ENCODE peak calls at places on chromosomes 3 and 15, in ten cellular contexts. D, Z, Y, V, L, U, F, T, P and H are unnamed samples.

GRCh38 chr3:125375950-125376679 is 990 bp upstream of the ZNF148 start:
- DNase-seq in D (no peak), Z (peak), Y (no peak), V (peak), L (peak), U (no peak), F (no peak), T (no peak), P (no peak), H (no peak)

GRCh38 chr3:73086071-73086494 is 24.6 kb downstream of the EBLN2 start:
- DNase-seq in D (peak), Z (peak), Y (peak), V (no peak), L (peak), U (peak), F (peak), T (no peak), P (no peak), H (no peak)

GRCh38 chr15:89383635-89384604 is 49.3 kb upstream of the POLG start:
- DNase-seq in D (peak), Z (peak), Y (no peak), V (peak), L (peak), U (peak), F (peak), T (peak), P (peak), H (no peak)

GRCh38 chr3:181952221-181952620 is 240.5 kb downstream of the SOX2 start:
- DNase-seq in D (peak), Z (peak), Y (no peak), V (no peak), L (no peak), U (no peak), F (no peak), T (no peak), P (no peak), H (no peak)

GRCh38 chr3:12194209-12194608 is 35.5 kb upstream of the TIMP4 start:
- DNase-seq in D (peak), Z (peak), Y (no peak), V (no peak), L (peak), U (no peak), F (peak), T (no peak), P (no peak), H (no peak)

GRCh38 chr3:4707324-4707723 is 214.2 kb downstream of the ITPR1 start:
- DNase-seq in D (no peak), Z (no peak), Y (no peak), V (no peak), L (no peak), U (no peak), F (no peak), T (no peak), P (no peak), H (no peak)

GRCh38 chr15:75597667-75598341 is 18.7 kb upstream of the PTPN9 start:
- DNase-seq in D (no peak), Z (no peak), Y (peak), V (no peak), L (no peak), U (no peak), F (no peak), T (no peak), P (no peak), H (no peak)

GRCh38 chr3:136516095-136516494 is 236.1 kb downstream of the STAG1 start:
- DNase-seq in D (no peak), Z (no peak), Y (no peak), V (no peak), L (no peak), U (no peak), F (no peak), T (no peak), P (no peak), H (no peak)

GRCh38 chr3:132726341-132726823 is 4.2 kb upstream of the NPHP3 start:
- DNase-seq in D (peak), Z (peak), Y (no peak), V (peak), L (peak), U (no peak), F (peak), T (peak), P (no peak), H (no peak)

GRCh38 chr3:128237348-128238099 is 84.2 kb downstream of the EEFSEC start:
- DNase-seq in D (no peak), Z (no peak), Y (no peak), V (no peak), L (no peak), U (no peak), F (no peak), T (no peak), P (no peak), H (no peak)

GRCh38 chr3:85159376-85159775 is 200.6 kb downstream of the CADM2 start:
- DNase-seq in D (no peak), Z (peak), Y (no peak), V (no peak), L (peak), U (no peak), F (no peak), T (no peak), P (no peak), H (no peak)

GRCh38 chr3:50339485-50340196 is 995 bp downstream of the RASSF1 start:
- DNase-seq in D (no peak), Z (no peak), Y (no peak), V (no peak), L (peak), U (no peak), F (no peak), T (no peak), P (no peak), H (no peak)

GRCh38 chr15:57138260-57138895 is 219.9 kb downstream of the TCF12 start:
- DNase-seq in D (peak), Z (peak), Y (peak), V (peak), L (peak), U (no peak), F (peak), T (peak), P (no peak), H (no peak)

GRCh38 chr15:31255732-31256384 is 70.8 kb upstream of the KLF13 start:
- DNase-seq in D (no peak), Z (no peak), Y (no peak), V (no peak), L (no peak), U (no peak), F (no peak), T (no peak), P (no peak), H (no peak)

GRCh38 chr15:83092309-83092976 is 15.0 kb upstream of the TM6SF1 start:
- DNase-seq in D (no peak), Z (peak), Y (peak), V (no peak), L (peak), U (peak), F (peak), T (no peak), P (no peak), H (no peak)

GRCh38 chr3:17478673-17479072 is 263.8 kb downstream of the TBC1D5 start:
- DNase-seq in D (peak), Z (peak), Y (no peak), V (no peak), L (peak), U (no peak), F (peak), T (no peak), P (no peak), H (no peak)

GRCh38 chr15:84631706-84632272 is 22.3 kb downstream of the WDR73 start:
- DNase-seq in D (no peak), Z (no peak), Y (no peak), V (no peak), L (no peak), U (no peak), F (peak), T (no peak), P (no peak), H (peak)

GRCh38 chr3:36480916-36481648 is 100.8 kb downstream of the STAC start:
- DNase-seq in D (no peak), Z (no peak), Y (no peak), V (no peak), L (peak), U (no peak), F (peak), T (no peak), P (no peak), H (no peak)

GRCh38 chr3:14396293-14396692 is 6.1 kb upstream of the SLC6A6 start:
- DNase-seq in D (no peak), Z (no peak), Y (no peak), V (no peak), L (no peak), U (no peak), F (no peak), T (no peak), P (no peak), H (no peak)

GRCh38 chr3:126364731-126365301 is 7.6 kb upstream of the KLF15 start:
- DNase-seq in D (no peak), Z (no peak), Y (no peak), V (no peak), L (no peak), U (no peak), F (no peak), T (no peak), P (no peak), H (no peak)

GRCh38 chr3:172194702-172195392 is 155.5 kb downstream of the FNDC3B start:
- DNase-seq in D (no peak), Z (no peak), Y (no peak), V (peak), L (no peak), U (no peak), F (peak), T (peak), P (no peak), H (no peak)

GRCh38 chr15:69713726-69714559 is 261.3 kb downstream of the RPLP1 start:
- DNase-seq in D (peak), Z (no peak), Y (no peak), V (no peak), L (no peak), U (no peak), F (peak), T (no peak), P (no peak), H (peak)

GRCh38 chr15:85646538-85647091 is 148.1 kb downstream of the KLHL25 start:
- DNase-seq in D (peak), Z (peak), Y (no peak), V (peak), L (peak), U (no peak), F (peak), T (no peak), P (no peak), H (no peak)

GRCh38 chr3:25428950-25429349 is 887 bp downstream of the RARB start:
- DNase-seq in D (no peak), Z (no peak), Y (no peak), V (no peak), L (no peak), U (no peak), F (no peak), T (no peak), P (no peak), H (no peak)

GRCh38 chr15:31439328-31439727 is 112.7 kb downstream of the KLF13 start:
- DNase-seq in D (no peak), Z (peak), Y (no peak), V (no peak), L (no peak), U (no peak), F (peak), T (no peak), P (no peak), H (peak)

GRCh38 chr3:179929091-179929529 is 107.6 kb downstream of the PEX5L start:
- DNase-seq in D (peak), Z (peak), Y (peak), V (peak), L (peak), U (no peak), F (peak), T (peak), P (no peak), H (no peak)

GRCh38 chr15:63599401-63600000 is 2.3 kb downstream of the FBXL22 start:
- DNase-seq in D (peak), Z (peak), Y (peak), V (no peak), L (peak), U (peak), F (peak), T (no peak), P (no peak), H (no peak)